ENCODE peak calls at places on chromosomes 6 and 20, in five cellular contexts. L, M, U, P and G are unnamed samples.

GRCh38 chr20:237479-237878 is 10.4 kb downstream of the DEFB129 start:
- DNase-seq in L (no peak), M (no peak), U (no peak), P (peak; percentile 87), G (peak; percentile 93)

GRCh38 chr6:21262504-21262903 is 331.0 kb upstream of the SOX4 start:
- DNase-seq in L (no peak), M (no peak), U (no peak), P (no peak), G (no peak)

GRCh38 chr6:136344420-136344819 is 54.8 kb upstream of the BCLAF1 start:
- DNase-seq in L (no peak), M (no peak), U (peak; percentile 22), P (no peak), G (no peak)

GRCh38 chr6:130742282-130742681 is 84.9 kb upstream of the SMLR1 start:
- DNase-seq in L (no peak), M (no peak), U (no peak), P (no peak), G (no peak)

GRCh38 chr20:5078399-5078958 is 41.3 kb downstream of the PCNA start:
- DNase-seq in L (peak; percentile 77), M (no peak), U (no peak), P (peak; percentile 92), G (peak; percentile 98)

GRCh38 chr6:150293019-150293418 is 75.8 kb upstream of the IYD start:
- DNase-seq in L (no peak), M (no peak), U (no peak), P (no peak), G (no peak)

GRCh38 chr20:10696650-10697049 is 22.9 kb upstream of the JAG1 start:
- DNase-seq in L (peak; percentile 5), M (no peak), U (no peak), P (peak; percentile 31), G (peak; percentile 38)

GRCh38 chr6:138028893-138029292 is 78.3 kb downstream of the PERP start:
- DNase-seq in L (no peak), M (no peak), U (no peak), P (no peak), G (no peak)

GRCh38 chr20:6048391-6048790 is 5.5 kb downstream of the LRRN4 start:
- DNase-seq in L (no peak), M (no peak), U (no peak), P (no peak), G (no peak)

GRCh38 chr20:49786671-49787370 is 25.8 kb upstream of the SLC9A8 start:
- DNase-seq in L (peak; percentile 26), M (no peak), U (peak; percentile 32), P (no peak), G (peak; percentile 63)

GRCh38 chr20:20255104-20255503 is 112.8 kb upstream of the INSM1 start:
- DNase-seq in L (no peak), M (no peak), U (no peak), P (peak; percentile 12), G (peak; percentile 20)

GRCh38 chr6:11851405-11851804 is 72.8 kb upstream of the ADTRP start:
- DNase-seq in L (peak; percentile 79), M (no peak), U (peak; percentile 98), P (no peak), G (no peak)

GRCh38 chr6:63352587-63353281 is 33.0 kb upstream of the LGSN start:
- DNase-seq in L (peak; percentile 31), M (no peak), U (peak; percentile 52), P (peak; percentile 94), G (peak; percentile 98)

GRCh38 chr20:8798505-8798904 is 270.4 kb upstream of the PLCB4 start:
- DNase-seq in L (no peak), M (peak; percentile 18), U (peak; percentile 65), P (no peak), G (peak; percentile 75)

GRCh38 chr6:142213402-142213801 is 66.3 kb downstream of the VTA1 start:
- DNase-seq in L (peak; percentile 15), M (no peak), U (no peak), P (no peak), G (no peak)

GRCh38 chr6:139047677-139048076 is 19.1 kb downstream of the ABRACL start:
- DNase-seq in L (no peak), M (no peak), U (no peak), P (no peak), G (no peak)

GRCh38 chr20:41510847-41511453 is 107.2 kb downstream of the CHD6 start:
- DNase-seq in L (no peak), M (no peak), U (no peak), P (no peak), G (no peak)

GRCh38 chr6:39980839-39981580 is 46.7 kb upstream of the MOCS1 start:
- DNase-seq in L (peak; percentile 51), M (peak; percentile 20), U (peak; percentile 42), P (peak; percentile 60), G (peak; percentile 93)

GRCh38 chr6:169993861-169994481 is 242.5 kb downstream of the ERMARD start:
- DNase-seq in L (no peak), M (no peak), U (no peak), P (no peak), G (no peak)

GRCh38 chr6:16950825-16951495 is 150.9 kb upstream of the STMND1 start:
- DNase-seq in L (no peak), M (no peak), U (peak; percentile 80), P (no peak), G (no peak)

GRCh38 chr20:55200317-55200716 is 724.9 kb downstream of the DOK5 start:
- DNase-seq in L (no peak), M (no peak), U (no peak), P (no peak), G (peak; percentile 4)

GRCh38 chr20:24337074-24337473 is 132.4 kb upstream of the SYNDIG1 start:
- DNase-seq in L (no peak), M (no peak), U (no peak), P (no peak), G (no peak)

GRCh38 chr6:106084106-106084963 is 1.8 kb upstream of the PRDM1 start:
- DNase-seq in L (peak; percentile 56), M (no peak), U (peak; percentile 89), P (peak; percentile 87), G (peak; percentile 94)

GRCh38 chr6:52620055-52620905 is 43.4 kb upstream of the TRAM2 start:
- DNase-seq in L (no peak), M (no peak), U (no peak), P (no peak), G (peak; percentile 93)